ENCODE peak calls at places on chromosomes 6 and 20, in five cellular contexts. One of them, this sample, is unnamed.
A peak's percentile ranks its signal among the peaks of the same experiment; 100 is the strongest.

GRCh38 chr20:10216146-10216741 is 2.4 kb upstream of the SNAP25 start:
- DNase-seq in psoas muscle: no peak
- DNase-seq in posterior cingulate gyrus: no peak
- DNase-seq in T follicular helper cell: no peak
- DNase-seq in NCI-H226: no peak
- DNase-seq in this sample: no peak

GRCh38 chr6:149628865-149629544 is 19.5 kb downstream of the KATNA1 start:
- DNase-seq in posterior cingulate gyrus: no peak
- DNase-seq in T follicular helper cell: no peak
- DNase-seq in psoas muscle: no peak
- DNase-seq in NCI-H226: no peak
- DNase-seq in this sample: no peak

GRCh38 chr20:45041464-45042337 is 59.2 kb downstream of the KCNS1 start:
- DNase-seq in posterior cingulate gyrus: no peak
- DNase-seq in T follicular helper cell: no peak
- DNase-seq in NCI-H226: peak; percentile 72
- DNase-seq in psoas muscle: no peak
- DNase-seq in this sample: no peak

GRCh38 chr20:45993197-45993951 is 15.3 kb upstream of the MMP9 start:
- DNase-seq in psoas muscle: no peak
- DNase-seq in T follicular helper cell: no peak
- DNase-seq in posterior cingulate gyrus: no peak
- DNase-seq in NCI-H226: peak; percentile 98
- DNase-seq in this sample: peak; percentile 24

GRCh38 chr20:32966382-32966781 is 37.9 kb downstream of the SUN5 start:
- DNase-seq in NCI-H226: no peak
- DNase-seq in psoas muscle: no peak
- DNase-seq in posterior cingulate gyrus: no peak
- DNase-seq in T follicular helper cell: no peak
- DNase-seq in this sample: no peak

GRCh38 chr6:35062676-35063574 is 78.2 kb downstream of the TCP11 start:
- DNase-seq in NCI-H226: no peak
- DNase-seq in T follicular helper cell: no peak
- DNase-seq in posterior cingulate gyrus: peak; percentile 59
- DNase-seq in psoas muscle: no peak
- DNase-seq in this sample: peak; percentile 20

GRCh38 chr20:63977392-63978276 is 1.8 kb downstream of the SAMD10 start:
- DNase-seq in T follicular helper cell: peak; percentile 22
- DNase-seq in NCI-H226: peak; percentile 66
- DNase-seq in psoas muscle: no peak
- DNase-seq in posterior cingulate gyrus: no peak
- DNase-seq in this sample: peak; percentile 40

GRCh38 chr6:33132121-33132524 is 56.3 kb downstream of the HLA-DPB1 start:
- DNase-seq in NCI-H226: no peak
- DNase-seq in psoas muscle: no peak
- DNase-seq in T follicular helper cell: no peak
- DNase-seq in posterior cingulate gyrus: no peak
- DNase-seq in this sample: no peak

GRCh38 chr20:63498950-63499332 is at the start of gene EEF1A2:
- DNase-seq in psoas muscle: peak; percentile 91
- DNase-seq in NCI-H226: no peak
- DNase-seq in T follicular helper cell: peak; percentile 45
- DNase-seq in posterior cingulate gyrus: peak; percentile 90
- DNase-seq in this sample: peak; percentile 76

GRCh38 chr6:151391471-151392428 is at the start of gene ZBTB2:
- DNase-seq in psoas muscle: peak; percentile 90
- DNase-seq in T follicular helper cell: peak; percentile 51
- DNase-seq in posterior cingulate gyrus: peak; percentile 89
- DNase-seq in NCI-H226: peak; percentile 71
- DNase-seq in this sample: peak; percentile 81

GRCh38 chr6:96990462-96990861 is 65.9 kb downstream of the KLHL32 start:
- DNase-seq in T follicular helper cell: no peak
- DNase-seq in psoas muscle: no peak
- DNase-seq in posterior cingulate gyrus: peak; percentile 73
- DNase-seq in NCI-H226: no peak
- DNase-seq in this sample: no peak

GRCh38 chr6:145895802-145896201 is 68.4 kb downstream of the SHPRH start:
- DNase-seq in NCI-H226: no peak
- DNase-seq in posterior cingulate gyrus: no peak
- DNase-seq in T follicular helper cell: no peak
- DNase-seq in psoas muscle: no peak
- DNase-seq in this sample: no peak

GRCh38 chr20:55579802-55580201 is 425.5 kb downstream of the CBLN4 start:
- DNase-seq in T follicular helper cell: no peak
- DNase-seq in posterior cingulate gyrus: no peak
- DNase-seq in psoas muscle: no peak
- DNase-seq in NCI-H226: no peak
- DNase-seq in this sample: no peak

GRCh38 chr6:126539022-126539421 is 199.1 kb downstream of the CENPW start:
- DNase-seq in NCI-H226: peak; percentile 87
- DNase-seq in posterior cingulate gyrus: no peak
- DNase-seq in T follicular helper cell: no peak
- DNase-seq in psoas muscle: no peak
- DNase-seq in this sample: no peak

This sample was measured in Right ventricle myocardium superior.